ENCODE peak calls at places on chromosomes 12 and 14, in four cellular contexts. Y, R, B and L are unnamed samples.
A peak's percentile ranks its signal among the peaks of the same experiment; 100 is the strongest.

GRCh38 chr12:108560321-108560721 is 652 bp downstream of the SART3 start:
- DNase-seq in B (peak; percentile 28), R (no peak), Y (no peak), L (no peak)

GRCh38 chr12:121282072-121282742 is 14.3 kb downstream of the CAMKK2 start:
- DNase-seq in B (no peak), R (no peak), Y (no peak), L (no peak)

GRCh38 chr12:122558721-122559641 is 31.9 kb downstream of the KNTC1 start:
- DNase-seq in B (no peak), R (no peak), Y (no peak), L (no peak)

GRCh38 chr12:114684098-114684869 is at the start of gene TBX3:
- DNase-seq in Y (peak; percentile 91), B (peak; percentile 98), R (no peak), L (peak; percentile 83)

GRCh38 chr12:153080-153746 is 60.7 kb downstream of the SLC6A12 start:
- DNase-seq in R (no peak), B (peak; percentile 75), Y (peak; percentile 81), L (peak; percentile 85)

GRCh38 chr12:5040368-5040767 is 3.3 kb upstream of the KCNA5 start:
- DNase-seq in B (no peak), R (no peak), Y (no peak), L (no peak)

GRCh38 chr12:15278816-15279658 is 43.3 kb upstream of the PTPRO start:
- DNase-seq in Y (no peak), B (no peak), R (no peak), L (no peak)

GRCh38 chr14:34220921-34221320 is 241.1 kb downstream of the SPTSSA start:
- DNase-seq in R (peak; percentile 40), B (no peak), Y (no peak), L (no peak)

GRCh38 chr12:49111206-49111605 is 559 bp upstream of the LMBR1L start:
- DNase-seq in B (no peak), Y (no peak), R (no peak), L (no peak)

GRCh38 chr12:121451931-121452330 is 52.0 kb downstream of the RNF34 start:
- DNase-seq in Y (no peak), R (no peak), B (no peak), L (no peak)

GRCh38 chr12:92065018-92065499 is 80.6 kb downstream of the BTG1 start:
- DNase-seq in B (peak; percentile 53), R (peak; percentile 78), Y (no peak), L (no peak)

GRCh38 chr14:50797250-50798047 is 33.5 kb downstream of the NIN start:
- DNase-seq in Y (no peak), R (no peak), B (no peak), L (no peak)

GRCh38 chr14:80390911-80391310 is 179.6 kb upstream of the DIO2 start:
- DNase-seq in Y (no peak), R (no peak), B (no peak), L (no peak)

GRCh38 chr14:99321955-99322730 is 50.1 kb upstream of the BCL11B start:
- DNase-seq in B (no peak), Y (no peak), R (no peak), L (no peak)

GRCh38 chr12:12704593-12705230 is 8.7 kb upstream of the GPR19 start:
- DNase-seq in Y (peak; percentile 69), R (no peak), B (peak; percentile 92), L (peak; percentile 74)

GRCh38 chr12:76784600-76785051 is 20.7 kb downstream of the ZDHHC17 start:
- DNase-seq in Y (no peak), R (no peak), B (no peak), L (no peak)

GRCh38 chr12:84910549-84911241 is 1.9 kb downstream of the SLC6A15 start:
- DNase-seq in R (no peak), Y (no peak), B (no peak), L (peak; percentile 16)

GRCh38 chr14:94424371-94424770 is 28.2 kb downstream of the SERPINA11 start:
- DNase-seq in B (no peak), R (no peak), Y (no peak), L (no peak)

GRCh38 chr12:113961921-113962710 is 4.0 kb downstream of the RBM19 start:
- DNase-seq in B (peak; percentile 20), R (peak; percentile 71), Y (no peak), L (no peak)

GRCh38 chr14:53044486-53044885 is 93.6 kb upstream of the FERMT2 start:
- DNase-seq in R (no peak), B (no peak), Y (no peak), L (no peak)

GRCh38 chr14:51283402-51283825 is 43.4 kb downstream of the TMX1 start:
- DNase-seq in B (peak; percentile 74), R (no peak), Y (peak; percentile 62), L (peak; percentile 67)

GRCh38 chr12:119704065-119704747 is 36.3 kb downstream of the PRKAB1 start:
- DNase-seq in R (no peak), B (no peak), Y (no peak), L (no peak)

GRCh38 chr12:47757840-47758583 is 668 bp downstream of the RAPGEF3 start:
- DNase-seq in R (no peak), B (no peak), Y (no peak), L (no peak)
- TF ChIP-seq FOXM1 in R (no peak), B (no peak), Y (no peak), L (no peak)

GRCh38 chr12:4031703-4032291 is 158.6 kb upstream of the PARP11 start:
- DNase-seq in Y (no peak), R (no peak), B (no peak), L (no peak)

GRCh38 chr12:4034926-4035325 is 161.7 kb upstream of the PARP11 start:
- DNase-seq in Y (no peak), B (peak; percentile 31), R (no peak), L (no peak)

GRCh38 chr12:4030938-4031702 is 157.9 kb upstream of the PARP11 start:
- DNase-seq in R (no peak), Y (peak; percentile 51), B (peak; percentile 55), L (peak; percentile 94)

GRCh38 chr12:4036872-4037271 is 163.7 kb upstream of the PARP11 start:
- DNase-seq in Y (no peak), R (no peak), B (no peak), L (no peak)

DNA sequence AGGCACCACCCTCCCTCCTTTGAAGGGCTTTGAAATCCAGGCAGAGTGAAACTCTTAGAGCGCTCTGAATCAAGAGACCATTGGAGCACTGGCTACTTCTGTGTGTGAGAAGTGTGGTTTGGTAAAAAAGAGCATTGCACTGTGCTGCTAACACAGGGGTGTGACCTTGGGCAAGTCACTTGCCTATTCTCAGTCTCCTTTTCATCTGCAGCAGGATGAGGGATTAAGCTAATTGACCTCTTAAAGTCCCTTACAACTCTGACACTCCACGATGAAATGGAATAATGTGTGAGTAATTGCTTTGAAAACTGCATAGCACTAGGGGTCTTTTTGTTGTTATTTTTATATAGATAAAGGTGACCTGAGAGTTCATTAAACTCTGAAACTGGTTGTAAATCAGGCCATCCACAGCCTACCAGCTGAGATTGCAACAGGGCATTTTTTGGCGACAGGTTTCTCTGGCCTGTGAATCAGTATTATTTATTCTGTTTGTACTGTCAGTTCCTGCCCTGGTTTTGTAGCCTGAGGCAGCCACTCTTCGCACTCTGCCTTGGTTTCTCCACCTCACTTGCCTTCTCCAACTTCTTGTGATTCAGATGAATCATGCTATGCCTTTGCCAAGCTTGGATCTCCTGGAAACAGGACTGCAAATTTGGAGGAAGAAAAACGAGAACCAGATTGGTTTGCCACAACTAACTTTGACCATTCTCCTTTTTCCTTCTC is 159.9 kb upstream of the PARP11 start:
- DNase-seq in B (no peak), Y (no peak), R (no peak), L (no peak)
- TF ChIP-seq TARDBP in B (no peak), Y (no peak), R (no peak), L (no peak)

DNA sequence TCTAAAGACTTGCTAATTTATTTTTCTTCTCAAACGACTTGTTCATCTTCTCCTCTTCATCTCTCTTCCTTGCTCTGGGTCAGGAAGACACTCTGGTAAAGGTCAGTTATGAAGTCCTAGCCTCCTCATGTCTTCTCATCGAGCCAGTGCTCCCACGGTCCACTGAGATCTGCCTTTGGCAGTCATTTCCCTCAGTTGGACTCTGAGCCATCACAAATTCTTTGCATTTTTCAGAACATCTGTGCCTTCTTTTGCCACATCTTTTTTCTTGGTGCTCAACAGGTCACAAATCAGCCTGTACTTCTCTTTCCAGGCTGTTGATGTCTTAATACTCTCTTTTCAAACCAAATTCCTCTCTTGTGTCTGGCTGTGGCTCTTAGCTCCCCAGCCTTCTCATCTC is 49.7 kb downstream of the IGF1 start:
- DNase-seq in B (no peak), R (no peak), Y (no peak), L (no peak)
- TF ChIP-seq FOXM1 in B (no peak), R (no peak), Y (no peak), L (no peak)

DNA sequence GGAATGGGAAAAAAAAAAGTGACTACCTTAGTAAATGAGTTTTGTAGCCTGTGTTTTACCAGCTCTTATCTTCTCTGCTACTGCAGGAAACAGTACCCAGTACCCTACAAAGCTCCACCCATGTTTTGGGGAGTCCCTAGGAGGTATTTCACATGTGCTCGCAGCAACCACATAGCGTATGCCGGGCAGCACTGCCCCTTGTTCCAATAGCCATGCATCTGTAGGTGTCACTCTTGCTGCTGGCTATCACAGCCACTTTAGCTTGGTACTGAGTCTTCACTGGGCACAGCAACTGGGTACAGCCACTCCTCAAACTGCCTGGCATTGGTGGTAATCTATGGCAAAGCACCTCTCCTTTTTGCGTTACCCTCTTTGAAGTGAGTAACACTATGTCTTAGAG is 2.0 kb upstream of the MDM1 start:
- DNase-seq in Y (no peak), R (peak; percentile 45), B (no peak), L (no peak)
- TF ChIP-seq TARDBP in Y (no peak), R (no peak), B (no peak), L (no peak)

GRCh38 chr14:103597623-103598372 is 31.2 kb upstream of the KLC1 start:
- DNase-seq in B (no peak), R (no peak), Y (peak; percentile 23), L (peak; percentile 36)
- TF ChIP-seq FOXM1 in B (no peak), R (no peak), Y (no peak), L (no peak)

GRCh38 chr12:42887657-42888056 is 298.1 kb upstream of the PRICKLE1 start:
- DNase-seq in R (no peak), B (no peak), Y (no peak), L (no peak)
- TF ChIP-seq TARDBP in R (no peak), B (no peak), Y (no peak), L (no peak)